ENCODE peak calls at places on chromosomes 2 and 18, in nine cellular contexts. S, L, I, V, P, J, X, C and W are unnamed samples.

GRCh38 chr2:29000481-29000880 is 19.4 kb downstream of the TOGARAM2 start:
- DNase-seq in X (peak), C (no peak), L (peak), S (peak), V (no peak), P (no peak), J (no peak), I (no peak), W (peak)

GRCh38 chr2:44635725-44636124 is 274.0 kb downstream of the CAMKMT start:
- DNase-seq in S (no peak), J (no peak), V (no peak), C (no peak), P (no peak), L (no peak), I (no peak), X (no peak), W (no peak)

GRCh38 chr2:27494944-27495554 is at the start of gene FNDC4:
- DNase-seq in L (peak), X (peak), V (no peak), C (no peak), J (peak), S (no peak), I (no peak), P (no peak), W (no peak)

GRCh38 chr18:77765468-77765867 is 515.8 kb downstream of the GALR1 start:
- DNase-seq in S (no peak), J (peak), V (no peak), P (peak), L (no peak), X (no peak), C (peak), I (peak), W (no peak)

GRCh38 chr2:134232868-134233732 is 20.8 kb upstream of the MGAT5 start:
- DNase-seq in C (no peak), J (no peak), X (no peak), P (no peak), I (no peak), V (no peak), S (no peak), L (no peak), W (no peak)

GRCh38 chr2:217223222-217223930 is 363.5 kb upstream of the TNP1 start:
- DNase-seq in J (no peak), V (no peak), I (peak), L (no peak), P (no peak), X (no peak), C (no peak), S (no peak), W (no peak)

GRCh38 chr18:31931163-31931885 is 11.6 kb downstream of the TRAPPC8 start:
- DNase-seq in X (no peak), L (no peak), V (no peak), S (no peak), C (no peak), J (no peak), I (no peak), P (no peak), W (no peak)

GRCh38 chr18:46406539-46406932 is 250.5 kb downstream of the LOXHD1 start:
- DNase-seq in X (no peak), V (no peak), S (no peak), I (no peak), P (no peak), J (no peak), C (no peak), L (no peak), W (no peak)

GRCh38 chr2:202609381-202610145 is 25.2 kb upstream of the FAM117B start:
- DNase-seq in S (no peak), L (no peak), P (no peak), V (no peak), C (no peak), I (no peak), J (no peak), X (no peak), W (no peak)

GRCh38 chr2:218691234-218691633 is 19.3 kb downstream of the STK36 start:
- DNase-seq in L (no peak), C (no peak), I (no peak), S (no peak), P (no peak), X (no peak), V (no peak), J (no peak), W (no peak)

GRCh38 chr2:128396500-128396891 is 77.8 kb upstream of the HS6ST1 start:
- DNase-seq in S (no peak), J (no peak), X (no peak), V (no peak), P (no peak), L (peak), C (no peak), I (no peak), W (no peak)

GRCh38 chr2:215839816-215840215 is 173.5 kb downstream of the MREG start:
- DNase-seq in P (peak), S (no peak), L (peak), V (no peak), I (no peak), C (no peak), J (no peak), X (no peak), W (no peak)

GRCh38 chr18:63578357-63578958 is 8.7 kb upstream of the SERPINB13 start:
- DNase-seq in X (no peak), I (peak), C (peak), V (peak), S (no peak), P (no peak), L (no peak), J (peak), W (no peak)

GRCh38 chr2:73984203-73984921 is at the start of gene TET3:
- DNase-seq in X (peak), V (no peak), S (peak), C (no peak), P (no peak), I (no peak), L (peak), J (peak), W (peak)

GRCh38 chr18:7749510-7749981 is 182.4 kb downstream of the PTPRM start:
- DNase-seq in X (no peak), J (no peak), I (no peak), C (peak), L (no peak), S (no peak), V (no peak), P (no peak), W (no peak)

GRCh38 chr2:38462121-38462634 is 85.1 kb upstream of the ATL2 start:
- DNase-seq in X (peak), S (no peak), I (peak), V (peak), C (no peak), P (no peak), J (peak), L (no peak), W (no peak)

GRCh38 chr18:24837065-24837464 is 376.6 kb downstream of the HRH4 start:
- DNase-seq in P (no peak), J (no peak), L (no peak), X (no peak), I (no peak), V (no peak), C (no peak), S (no peak), W (no peak)

GRCh38 chr2:105396254-105397024 is 2.4 kb downstream of the FHL2 start:
- DNase-seq in J (peak), V (peak), I (peak), L (no peak), P (no peak), S (no peak), X (peak), C (peak), W (no peak)

GRCh38 chr2:15579641-15580040 is 12.0 kb upstream of the DDX1 start:
- DNase-seq in C (peak), P (no peak), J (no peak), I (no peak), L (no peak), V (no peak), S (no peak), X (no peak), W (no peak)

GRCh38 chr2:79971807-79972206 is 332.7 kb downstream of the LRRTM1 start:
- DNase-seq in X (no peak), V (no peak), J (no peak), S (no peak), L (no peak), I (no peak), C (no peak), P (no peak), W (no peak)

GRCh38 chr18:70636991-70637390 is 348.1 kb downstream of the SOCS6 start:
- DNase-seq in J (no peak), V (no peak), X (no peak), I (no peak), P (no peak), S (no peak), L (no peak), C (no peak), W (no peak)

GRCh38 chr2:71498261-71498701 is 44.9 kb downstream of the DYSF start:
- DNase-seq in X (peak), C (peak), P (no peak), I (peak), V (peak), J (no peak), S (no peak), L (no peak), W (no peak)

GRCh38 chr2:168180483-168180882 is 66.9 kb downstream of the STK39 start:
- DNase-seq in V (no peak), P (peak), S (no peak), I (no peak), J (no peak), X (no peak), L (no peak), C (peak), W (no peak)

GRCh38 chr18:46754661-46755292 is 2.1 kb downstream of the ST8SIA5 start:
- DNase-seq in P (no peak), X (no peak), V (no peak), C (peak), L (no peak), J (no peak), S (no peak), I (no peak), W (no peak)

GRCh38 chr2:235004289-235004903 is 52.6 kb downstream of the SH3BP4 start:
- DNase-seq in L (no peak), J (no peak), C (peak), V (no peak), P (no peak), S (no peak), I (no peak), X (no peak), W (no peak)

GRCh38 chr2:235003096-235003775 is 51.4 kb downstream of the SH3BP4 start:
- DNase-seq in I (no peak), C (no peak), X (peak), V (no peak), S (no peak), L (peak), J (no peak), P (no peak), W (no peak)

GRCh38 chr2:235005603-235006259 is 53.9 kb downstream of the SH3BP4 start:
- DNase-seq in P (no peak), C (peak), J (no peak), I (no peak), V (no peak), L (no peak), X (no peak), S (no peak), W (no peak)

GRCh38 chr2:235006461-235006860 is 54.6 kb downstream of the SH3BP4 start:
- DNase-seq in J (no peak), C (no peak), V (no peak), S (no peak), X (no peak), P (no peak), I (no peak), L (no peak), W (no peak)

DNA sequence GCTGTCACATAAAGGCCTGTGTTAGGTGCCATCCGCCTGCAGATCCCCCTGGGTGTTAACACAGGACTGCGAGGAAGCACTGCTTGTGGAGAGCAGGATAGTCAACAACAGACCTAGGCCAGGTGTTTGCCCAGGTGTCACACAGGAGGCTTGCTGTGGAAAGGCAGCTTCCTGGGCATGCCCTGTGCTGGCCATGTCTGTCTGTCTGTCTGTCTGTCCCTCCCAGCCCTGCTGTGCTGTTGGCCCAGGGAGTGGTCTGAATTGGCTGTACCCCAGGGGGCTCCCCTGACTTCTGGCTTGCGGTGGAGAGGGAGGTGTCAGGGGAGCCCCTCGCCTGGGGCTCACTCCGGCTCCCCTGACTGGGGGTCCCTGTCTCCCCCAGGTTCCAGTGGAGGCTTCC is 53.2 kb downstream of the SH3BP4 start:
- DNase-seq in X (peak), P (no peak), J (no peak), C (peak), L (no peak), S (no peak), V (no peak), I (no peak), W (no peak)
- TF ChIP-seq POLR2AphosphoS5 in X (no peak), P (no peak), J (no peak), C (no peak), L (no peak), S (no peak), V (no peak), I (no peak), W (no peak)

DNA sequence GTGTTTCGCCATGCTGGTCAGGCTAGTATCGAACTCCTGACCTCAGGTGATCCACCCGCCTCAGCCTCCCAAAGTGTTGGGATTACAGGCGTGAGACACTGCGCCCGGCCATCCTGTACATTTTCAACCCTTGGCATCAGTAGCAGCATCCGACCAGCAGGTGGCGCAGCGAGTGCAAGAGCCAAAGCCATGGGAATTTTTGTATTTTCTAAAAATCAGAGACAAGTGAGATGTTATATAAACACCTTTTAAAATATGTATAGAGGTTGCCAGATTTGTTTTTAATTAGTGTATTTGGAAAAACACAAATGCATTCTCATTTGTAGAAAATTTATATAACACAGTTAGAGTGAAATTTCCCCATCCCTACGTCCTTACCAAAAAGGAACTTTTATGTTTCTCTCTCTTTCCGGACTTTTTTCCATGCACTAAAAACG is 36.8 kb downstream of the MOGAT1 start:
- DNase-seq in L (peak), X (peak), P (peak), C (peak), J (peak), I (no peak), V (peak), S (no peak), W (no peak)
- TF ChIP-seq POLR2AphosphoS5 in L (no peak), X (no peak), P (peak), C (no peak), J (no peak), I (no peak), V (no peak), S (no peak), W (no peak)

DNA sequence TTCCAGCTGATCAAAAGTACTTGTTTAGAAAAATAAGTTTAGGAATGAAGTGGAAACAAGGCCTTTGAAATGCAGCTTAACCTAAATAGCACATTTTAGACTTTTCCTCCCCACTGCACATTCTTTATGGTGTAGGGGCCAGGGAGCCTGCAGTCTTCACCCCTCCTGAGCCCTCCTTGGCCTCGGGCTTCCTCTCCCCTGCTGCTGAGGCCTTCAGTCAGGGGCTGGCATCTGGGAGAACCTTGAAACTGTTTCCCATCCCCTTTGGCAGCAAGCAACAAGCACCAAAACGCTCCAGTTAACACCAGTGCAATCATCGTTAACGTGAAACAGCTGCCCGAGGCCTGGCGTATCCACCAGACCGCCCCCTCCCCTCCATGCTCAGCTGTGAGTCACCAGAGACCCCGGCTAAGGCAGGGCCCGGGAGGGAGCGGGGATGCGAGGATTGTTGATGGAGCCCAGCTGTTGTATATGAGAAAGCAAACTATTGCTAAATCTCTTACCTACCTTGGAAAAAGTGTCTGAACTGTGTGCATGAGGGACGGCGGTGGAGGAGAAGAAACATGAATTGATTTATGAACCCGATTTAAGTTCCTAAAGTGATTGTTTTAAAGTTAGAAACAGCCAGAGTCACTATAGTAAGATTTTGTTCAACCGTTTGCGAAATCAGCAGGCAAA is 5.3 kb downstream of the ZFP36L2 start:
- DNase-seq in L (peak), J (peak), I (no peak), P (peak), C (no peak), S (no peak), X (peak), V (no peak), W (no peak)
- TF ChIP-seq POLR2AphosphoS5 in L (peak), J (no peak), I (no peak), P (peak), C (peak), S (peak), X (peak), V (no peak), W (no peak)

GRCh38 chr2:185780890-185781289 is 42.3 kb downstream of the FSIP2 start:
- DNase-seq in L (no peak), P (no peak), V (no peak), C (no peak), J (no peak), S (no peak), X (no peak), I (no peak), W (no peak)
- TF ChIP-seq POLR2AphosphoS5 in L (no peak), P (no peak), V (no peak), C (no peak), J (no peak), S (no peak), X (no peak), I (no peak), W (no peak)

GRCh38 chr18:48017625-48018024 is 87.2 kb upstream of the SMAD2 start:
- DNase-seq in P (no peak), C (no peak), I (no peak), S (no peak), V (no peak), L (no peak), J (no peak), X (peak), W (no peak)
- TF ChIP-seq POLR2AphosphoS5 in P (no peak), C (no peak), I (no peak), S (no peak), V (no peak), L (no peak), J (no peak), X (no peak), W (no peak)

DNA sequence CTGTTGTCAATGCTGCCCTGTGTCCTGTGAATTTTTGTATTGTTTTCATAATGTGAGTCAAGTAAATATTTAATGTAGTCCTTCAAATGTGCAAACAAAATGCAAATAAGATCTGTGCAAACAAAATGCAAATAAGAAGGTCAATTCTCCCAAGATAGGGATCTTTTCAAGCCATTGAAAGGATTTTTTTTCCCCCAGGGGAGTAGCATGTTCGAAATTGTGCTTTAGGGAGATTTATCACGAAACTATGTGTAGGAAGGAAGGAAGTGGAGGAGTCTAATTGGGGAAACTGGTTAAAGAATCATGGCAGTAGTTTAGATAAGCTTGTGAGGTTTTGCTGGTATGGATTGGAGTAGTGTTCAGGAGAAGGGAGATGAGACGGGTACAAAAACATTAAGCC is 139.0 kb upstream of the RBMS1 start:
- DNase-seq in J (no peak), I (no peak), S (no peak), P (no peak), X (no peak), L (no peak), V (no peak), C (no peak), W (no peak)
- TF ChIP-seq POLR2AphosphoS5 in J (no peak), I (no peak), S (no peak), P (no peak), X (no peak), L (no peak), V (no peak), C (no peak), W (no peak)

GRCh38 chr2:127219716-127220090 is 396 bp downstream of the CYP27C1 start:
- DNase-seq in X (peak), C (no peak), P (no peak), I (no peak), S (no peak), J (no peak), L (no peak), V (no peak), W (no peak)

GRCh38 chr2:127220102-127220806 is at the start of gene CYP27C1:
- DNase-seq in S (no peak), J (no peak), V (no peak), L (no peak), C (no peak), P (no peak), I (no peak), X (no peak), W (no peak)

GRCh38 chr2:127218843-127219715 is 1.0 kb downstream of the CYP27C1 start:
- DNase-seq in I (no peak), L (no peak), J (no peak), X (no peak), P (no peak), V (no peak), S (no peak), C (no peak), W (no peak)

GRCh38 chr2:127217470-127218325 is 2.4 kb downstream of the CYP27C1 start:
- DNase-seq in C (no peak), I (peak), L (no peak), S (no peak), J (no peak), V (peak), X (no peak), P (no peak), W (no peak)

GRCh38 chr2:127220807-127221527 is 868 bp upstream of the CYP27C1 start:
- DNase-seq in P (no peak), X (no peak), I (no peak), L (no peak), C (no peak), V (no peak), S (no peak), J (no peak), W (no peak)
- TF ChIP-seq POLR2AphosphoS5 in P (no peak), X (no peak), I (no peak), L (no peak), C (no peak), V (no peak), S (no peak), J (no peak), W (no peak)

GRCh38 chr2:8679827-8680731 is 1.8 kb upstream of the ID2 start:
- DNase-seq in S (no peak), X (peak), L (no peak), I (no peak), V (peak), C (peak), J (no peak), P (no peak), W (no peak)
- TF ChIP-seq POLR2AphosphoS5 in S (no peak), X (peak), L (no peak), I (no peak), V (peak), C (peak), J (no peak), P (peak), W (no peak)

DNA sequence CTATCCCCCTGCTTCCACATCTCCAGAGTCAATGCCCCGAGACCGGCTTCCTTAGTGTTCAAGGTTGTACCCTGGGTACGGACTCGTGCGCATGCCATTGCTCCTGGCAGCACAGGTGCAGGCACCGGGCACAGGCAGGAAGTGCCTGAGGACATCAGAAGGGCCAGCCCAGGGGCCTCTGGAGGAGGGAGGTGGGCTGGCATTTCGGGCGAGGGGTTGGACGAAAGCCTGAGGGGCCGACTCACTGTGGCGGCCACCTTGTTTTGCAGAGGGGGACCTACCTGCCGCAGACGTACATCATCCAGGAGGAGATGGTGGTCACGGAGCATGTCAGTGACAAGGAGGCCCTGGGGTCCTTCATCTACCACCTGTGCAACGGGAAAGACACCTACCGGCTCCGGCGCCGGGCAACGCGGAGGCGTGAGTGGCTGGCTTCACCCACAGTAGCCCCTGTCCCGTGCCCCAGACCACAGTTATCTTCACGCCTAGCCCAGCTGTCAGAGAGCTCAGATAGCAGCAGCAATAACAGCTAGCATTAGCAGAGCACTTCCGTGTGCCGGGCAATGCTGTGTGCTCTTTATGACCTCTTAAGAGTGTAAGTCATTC is 12.5 kb downstream of the ITM2C start:
- DNase-seq in I (no peak), P (no peak), X (peak), S (no peak), J (no peak), C (no peak), L (peak), V (no peak), W (no peak)
- TF ChIP-seq POLR2AphosphoS5 in I (no peak), P (no peak), X (no peak), S (no peak), J (no peak), C (no peak), L (no peak), V (no peak), W (no peak)